ENCODE peak calls at places on chromosome 7, in four cellular contexts. N, Q, M and D are unnamed samples.

GRCh38 chr7:101618916-101619315 is 10.2 kb downstream of the MYL10 start:
- DNase-seq in N (no peak), Q (no peak), M (no peak), D (no peak)

GRCh38 chr7:155181768-155182167 is 111.6 kb downstream of the HTR5A start:
- DNase-seq in N (no peak), Q (no peak), M (no peak), D (no peak)

GRCh38 chr7:68760556-68760955 is 837.7 kb upstream of the AUTS2 start:
- DNase-seq in N (no peak), Q (no peak), M (no peak), D (no peak)

GRCh38 chr7:19097165-19097885 is 20.1 kb downstream of the TWIST1 start:
- DNase-seq in N (no peak), Q (no peak), M (no peak), D (no peak)

GRCh38 chr7:54544356-54545240 is 2.4 kb downstream of the VSTM2A start:
- DNase-seq in N (no peak), Q (no peak), M (no peak), D (no peak)

GRCh38 chr7:1040790-1041189 is 3.6 kb upstream of the GPR146 start:
- DNase-seq in N (peak; percentile 89), Q (no peak), M (no peak), D (no peak)

GRCh38 chr7:17434841-17435692 is 136.6 kb downstream of the AHR start:
- DNase-seq in N (no peak), Q (no peak), M (no peak), D (no peak)

GRCh38 chr7:34108150-34108549 is 202.8 kb downstream of the BMPER start:
- DNase-seq in N (peak; percentile 57), Q (no peak), M (no peak), D (no peak)

GRCh38 chr7:137895301-137896201 is 48.8 kb upstream of the DGKI start:
- DNase-seq in N (no peak), Q (no peak), M (no peak), D (no peak)

GRCh38 chr7:108290344-108291134 is 160.4 kb upstream of the LAMB4 start:
- DNase-seq in N (peak; percentile 42), Q (no peak), M (no peak), D (no peak)

GRCh38 chr7:157892751-157893150 is 555.9 kb downstream of the DNAJB6 start:
- DNase-seq in N (no peak), Q (no peak), M (no peak), D (no peak)

GRCh38 chr7:123580406-123581161 is 21.0 kb upstream of the ASB15 start:
- DNase-seq in N (peak; percentile 62), Q (no peak), M (no peak), D (peak; percentile 27)

GRCh38 chr7:25812086-25812855 is 339.7 kb upstream of the NFE2L3 start:
- DNase-seq in N (no peak), Q (no peak), M (no peak), D (no peak)

GRCh38 chr7:124086843-124087242 is 54.0 kb upstream of the TMEM229A start:
- DNase-seq in N (peak; percentile 65), Q (no peak), M (no peak), D (no peak)

GRCh38 chr7:2128601-2129375 is 104.0 kb downstream of the MAD1L1 start:
- DNase-seq in N (no peak), Q (no peak), M (no peak), D (no peak)

GRCh38 chr7:103380395-103381191 is 33.1 kb downstream of the PSMC2 start:
- DNase-seq in N (no peak), Q (no peak), M (no peak), D (no peak)

GRCh38 chr7:122383934-122384333 is 79.4 kb upstream of the FEZF1 start:
- DNase-seq in N (no peak), Q (no peak), M (no peak), D (no peak)

GRCh38 chr7:2939193-2939885 is 95.2 kb upstream of the GNA12 start:
- DNase-seq in N (no peak), Q (no peak), M (peak; percentile 32), D (no peak)

GRCh38 chr7:101134399-101134980 is 7.6 kb downstream of the SERPINE1 start:
- DNase-seq in N (peak; percentile 59), Q (no peak), M (no peak), D (no peak)

GRCh38 chr7:105678811-105679495 is 97.7 kb upstream of the EFCAB10 start:
- DNase-seq in N (peak; percentile 68), Q (peak; percentile 69), M (peak; percentile 84), D (no peak)

GRCh38 chr7:156071612-156072011 is 259.3 kb upstream of the SHH start:
- DNase-seq in N (no peak), Q (no peak), M (no peak), D (no peak)

GRCh38 chr7:4871056-4871680 is 9.3 kb upstream of the PAPOLB start:
- DNase-seq in N (no peak), Q (no peak), M (no peak), D (no peak)

GRCh38 chr7:99525713-99526440 is 21.4 kb downstream of the ZKSCAN5 start:
- DNase-seq in N (peak; percentile 15), Q (no peak), M (no peak), D (no peak)

GRCh38 chr7:105638942-105639495 is 57.7 kb upstream of the EFCAB10 start:
- DNase-seq in N (no peak), Q (no peak), M (no peak), D (no peak)

GRCh38 chr7:45217358-45217757 is 59.8 kb downstream of the RAMP3 start:
- DNase-seq in N (no peak), Q (no peak), M (no peak), D (no peak)

GRCh38 chr7:153022796-153023592 is 263.4 kb downstream of the ACTR3B start:
- DNase-seq in N (no peak), Q (no peak), M (no peak), D (no peak)

GRCh38 chr7:73573791-73574190 is 4.6 kb downstream of the TBL2 start:
- DNase-seq in N (no peak), Q (no peak), M (peak; percentile 17), D (no peak)

GRCh38 chr7:154794147-154794780 is 208.7 kb downstream of the PAXIP1 start:
- DNase-seq in N (no peak), Q (no peak), M (no peak), D (no peak)

DNA sequence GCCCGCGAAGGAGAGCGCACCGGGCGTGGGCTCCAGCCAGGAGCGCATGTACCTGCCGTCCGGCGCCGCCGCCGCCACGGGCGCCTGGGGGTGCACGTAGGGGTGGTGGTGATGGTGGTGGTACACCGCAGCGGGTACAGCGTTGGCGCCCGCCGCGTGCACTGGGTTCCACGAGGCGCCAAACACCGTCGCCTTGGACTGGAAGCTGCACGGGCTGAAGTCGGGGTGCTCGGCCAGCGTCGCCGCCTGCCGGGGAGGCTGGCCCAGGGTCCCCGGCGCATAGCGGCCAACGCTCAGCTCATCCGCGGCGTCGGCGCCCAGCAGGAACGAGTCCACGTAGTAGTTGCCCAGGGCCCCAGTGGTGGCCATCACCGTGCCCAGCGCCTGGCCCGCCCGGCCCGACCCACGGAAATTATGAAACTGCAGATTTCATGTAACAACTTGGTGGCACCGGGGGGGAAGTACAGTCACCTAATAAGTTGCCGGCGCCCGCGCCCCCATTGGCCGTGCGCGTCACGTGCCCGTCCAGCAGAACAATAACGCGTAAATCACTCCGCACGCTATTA is at the start of gene HOXA9:
- DNase-seq in N (peak; percentile 75), Q (no peak), M (peak; percentile 78), D (no peak)
- H3K4me3 ChIP-seq in N (no peak within 1 kb of the TSS), Q (peak within 1 kb of the TSS; percentile 36), M (peak within 1 kb of the TSS; percentile 50), D (no peak within 1 kb of the TSS)

GRCh38 chr7:47483604-47484273 is 98.2 kb downstream of the TNS3 start:
- DNase-seq in N (peak; percentile 74), Q (no peak), M (no peak), D (no peak)
- TF ChIP-seq CTCF in N (peak; percentile 20), Q (no peak), M (peak; percentile 16), D (peak; percentile 25)

DNA sequence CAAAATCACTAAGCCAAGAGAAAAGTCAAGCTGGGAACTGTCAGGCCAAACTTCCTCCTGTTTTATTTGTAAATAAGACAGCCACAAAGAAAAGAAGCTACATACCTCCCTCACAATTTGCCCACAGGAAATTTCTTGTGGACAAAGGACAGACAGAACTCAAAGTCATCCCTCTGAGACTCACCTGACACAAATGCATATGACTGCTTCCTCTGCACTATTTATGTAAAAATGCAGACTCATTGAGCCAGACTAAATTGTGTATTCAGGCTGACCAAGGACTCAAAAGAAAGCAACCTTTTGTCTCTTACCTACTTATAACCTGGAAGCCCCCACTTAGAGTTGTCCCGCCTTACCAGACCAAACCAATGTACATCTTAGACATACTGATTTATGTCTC is 11.8 kb downstream of the TOMM7 start:
- DNase-seq in N (no peak), Q (no peak), M (no peak), D (no peak)
- H3K4me3 ChIP-seq in N (no peak overlapping the region), Q (no peak overlapping the region), M (no peak overlapping the region), D (no peak overlapping the region)

DNA sequence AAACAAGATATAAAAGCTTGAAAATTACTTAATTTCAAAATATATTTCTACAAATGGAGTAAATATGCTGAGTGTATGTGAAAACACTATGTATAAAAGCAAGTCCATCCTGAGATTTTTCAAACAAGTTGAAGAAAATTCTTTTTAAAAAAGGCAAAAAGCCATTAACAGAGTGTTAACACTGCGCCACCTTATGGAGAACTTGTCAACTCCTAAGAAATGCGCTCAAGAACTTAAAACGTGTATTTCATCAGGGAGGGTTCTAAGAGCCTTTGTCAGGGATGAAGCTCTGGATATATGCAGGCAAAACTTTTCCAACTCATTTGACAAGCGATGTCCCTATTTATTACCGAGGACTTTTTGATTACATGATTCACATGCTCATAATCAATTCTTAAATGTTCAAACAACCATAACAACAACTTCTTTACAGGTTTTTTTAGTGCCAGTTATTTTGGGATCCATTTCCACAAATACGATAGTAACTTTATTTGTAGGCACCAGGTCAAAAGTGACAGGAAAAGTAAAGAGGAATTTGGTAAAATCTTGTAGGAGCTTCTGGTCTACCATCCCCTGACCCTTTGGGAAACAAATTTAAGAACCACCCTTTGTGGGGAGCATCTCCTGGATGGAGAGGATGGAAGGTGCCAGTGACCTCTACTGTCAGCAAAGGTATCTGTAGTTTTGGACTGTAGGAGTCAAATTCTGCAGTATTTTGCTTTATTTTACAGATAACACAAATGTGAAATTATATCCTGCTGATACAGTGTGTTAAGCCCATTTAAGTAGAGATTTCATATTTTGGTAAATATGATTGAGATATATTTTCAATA is 23.2 kb downstream of the CALCR start:
- DNase-seq in N (peak; percentile 70), Q (no peak), M (no peak), D (peak; percentile 39)
- TF ChIP-seq CTCF in N (peak; percentile 50), Q (peak; percentile 11), M (peak; percentile 49), D (peak; percentile 61)

GRCh38 chr7:87003872-87004798 is 55.3 kb downstream of the ELAPOR2 start:
- DNase-seq in N (no peak), Q (no peak), M (no peak), D (no peak)
- H3K4me3 ChIP-seq in N (no peak overlapping the region), Q (no peak overlapping the region), M (no peak overlapping the region), D (no peak overlapping the region)